ENCODE peak calls at places on chromosomes 4 and X, in ten cellular contexts. T is neural progenitor cell, F is mammary epithelial cell, B is GM23248, H is OCI-LY7, I is Karpas-422, N is PC-3, P is SK-N-SH, L is GM23338, W is fibroblast of lung. K is an unnamed sample.

GRCh38 chrX:47190445-47191269 is 3.0 kb upstream of the UBA1 start:
- DNase-seq in T (peak; percentile 97), F (peak; percentile 88), B (peak; percentile 91), H (peak; percentile 94), I (peak; percentile 96), N (peak; percentile 92), P (peak; percentile 95), L (peak; percentile 93), W (peak; percentile 94), K (peak; percentile 96)

GRCh38 chr4:25031077-25031606 is 396 bp upstream of the LGI2 start:
- DNase-seq in T (peak; percentile 50), F (no peak), B (peak; percentile 46), H (no peak), I (no peak), N (no peak), P (peak; percentile 56), L (peak; percentile 66), W (peak; percentile 10), K (peak; percentile 37)

GRCh38 chr4:14958436-14958835 is 43.8 kb upstream of the CPEB2 start:
- DNase-seq in T (no peak), F (no peak), B (no peak), H (no peak), I (no peak), N (no peak), P (no peak), L (no peak), W (no peak), K (no peak)

GRCh38 chrX:34638116-34638515 is 19.0 kb downstream of the TMEM47 start:
- DNase-seq in T (peak; percentile 51), F (no peak), B (peak; percentile 44), H (peak; percentile 0), I (peak; percentile 72), N (peak; percentile 50), P (peak; percentile 7), L (peak; percentile 51), W (peak; percentile 68), K (peak; percentile 80)

GRCh38 chrX:119895843-119896326 is at the start of gene AKAP14:
- DNase-seq in T (no peak), F (no peak), B (no peak), H (no peak), I (no peak), N (no peak), P (peak; percentile 26), L (peak; percentile 57), W (no peak), K (no peak)

GRCh38 chr4:176883108-176883550 is 90.4 kb upstream of the VEGFC start:
- DNase-seq in T (no peak), F (no peak), B (peak; percentile 15), H (no peak), I (no peak), N (peak; percentile 72), P (no peak), L (no peak), W (peak; percentile 18), K (no peak)

GRCh38 chr4:140686799-140687198 is 69.4 kb downstream of the TBC1D9 start:
- DNase-seq in T (no peak), F (no peak), B (peak; percentile 27), H (no peak), I (no peak), N (no peak), P (no peak), L (no peak), W (no peak), K (no peak)

GRCh38 chr4:152983774-152984411 is 47.8 kb downstream of the FHDC1 start:
- DNase-seq in T (no peak), F (peak; percentile 86), B (peak; percentile 66), H (no peak), I (no peak), N (peak; percentile 77), P (no peak), L (no peak), W (peak; percentile 21), K (no peak)

GRCh38 chr4:48673537-48673936 is 106.5 kb downstream of the FRYL start:
- DNase-seq in T (no peak), F (no peak), B (no peak), H (no peak), I (no peak), N (no peak), P (no peak), L (no peak), W (no peak), K (no peak)
- H3K79me2 ChIP-seq in T (peaks cover 32% of the 10 kb centered on the region), F (peaks cover 38% of the 10 kb centered on the region), B (peaks cover 63% of the 10 kb centered on the region), H (peaks cover 10% of the 10 kb centered on the region), I (peaks cover 65% of the 10 kb centered on the region), N (peaks cover 4% of the 10 kb centered on the region), P (peaks cover 39% of the 10 kb centered on the region), L (peaks cover 13% of the 10 kb centered on the region), W (no peaks in the 10 kb centered on the region), K (peaks cover 37% of the 10 kb centered on the region)

GRCh38 chrX:43720082-43720481 is 64.0 kb downstream of the MAOA start:
- DNase-seq in T (no peak), F (no peak), B (no peak), H (no peak), I (no peak), N (no peak), P (no peak), L (no peak), W (no peak), K (no peak)

GRCh38 chrX:43718081-43718480 is 62.0 kb downstream of the MAOA start:
- DNase-seq in T (no peak), F (no peak), B (no peak), H (no peak), I (no peak), N (peak; percentile 7), P (no peak), L (no peak), W (no peak), K (no peak)

GRCh38 chrX:43717161-43717560 is 61.1 kb downstream of the MAOA start:
- DNase-seq in T (no peak), F (peak; percentile 78), B (no peak), H (no peak), I (no peak), N (peak; percentile 46), P (no peak), L (no peak), W (no peak), K (no peak)

GRCh38 chrX:43718546-43718945 is 62.4 kb downstream of the MAOA start:
- DNase-seq in T (no peak), F (no peak), B (no peak), H (no peak), I (no peak), N (peak; percentile 38), P (no peak), L (no peak), W (no peak), K (no peak)

GRCh38 chrX:43718956-43719355 is 62.9 kb downstream of the MAOA start:
- DNase-seq in T (no peak), F (peak; percentile 67), B (no peak), H (no peak), I (no peak), N (peak; percentile 57), P (no peak), L (no peak), W (no peak), K (no peak)
- H3K79me2 ChIP-seq in T (no peaks in the 10 kb centered on the region), F (no peaks in the 10 kb centered on the region), B (no peaks in the 10 kb centered on the region), H (no peaks in the 10 kb centered on the region), I (no peaks in the 10 kb centered on the region), N (no peaks in the 10 kb centered on the region), P (no peaks in the 10 kb centered on the region), L (no peaks in the 10 kb centered on the region), W (no peaks in the 10 kb centered on the region), K (no peaks in the 10 kb centered on the region)

GRCh38 chr4:108060686-108061321 is 71.1 kb downstream of the HADH start:
- DNase-seq in T (no peak), F (no peak), B (no peak), H (no peak), I (no peak), N (no peak), P (no peak), L (no peak), W (no peak), K (no peak)

GRCh38 chr4:108056418-108056817 is 66.7 kb downstream of the HADH start:
- DNase-seq in T (no peak), F (no peak), B (no peak), H (no peak), I (no peak), N (no peak), P (no peak), L (no peak), W (no peak), K (no peak)

GRCh38 chr4:108058685-108059440 is 69.2 kb downstream of the HADH start:
- DNase-seq in T (peak; percentile 28), F (peak; percentile 78), B (peak; percentile 78), H (no peak), I (no peak), N (peak; percentile 85), P (no peak), L (no peak), W (peak; percentile 24), K (peak; percentile 61)

GRCh38 chr4:108055787-108056186 is 66.1 kb downstream of the HADH start:
- DNase-seq in T (no peak), F (no peak), B (no peak), H (no peak), I (no peak), N (no peak), P (no peak), L (no peak), W (no peak), K (no peak)

DNA sequence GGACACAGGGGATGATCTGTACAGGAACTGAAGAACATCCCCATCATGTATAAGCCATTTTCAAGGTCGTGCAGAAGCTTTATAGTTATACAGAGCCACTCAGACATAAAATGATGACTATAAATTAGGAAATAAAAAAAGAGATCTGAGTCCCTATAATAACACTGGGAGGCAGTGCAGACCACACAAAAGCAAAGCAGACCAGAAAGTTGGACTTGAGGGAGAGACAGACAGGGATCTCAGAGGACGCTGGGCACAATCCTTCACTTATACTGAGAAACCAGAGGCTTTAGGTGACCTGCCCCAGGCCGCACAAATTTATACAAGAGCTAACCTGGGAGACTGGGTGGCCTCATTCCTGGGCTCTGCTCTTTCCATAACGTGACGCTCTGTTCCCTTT is 70.5 kb downstream of the HADH start:
- DNase-seq in T (peak; percentile 32), F (peak; percentile 22), B (peak; percentile 48), H (no peak), I (peak; percentile 55), N (peak; percentile 41), P (peak; percentile 54), L (peak; percentile 64), W (peak; percentile 71), K (peak; percentile 58)
- H3K79me2 ChIP-seq in T (no peaks in the 10 kb centered on the region), F (no peaks in the 10 kb centered on the region), B (no peaks in the 10 kb centered on the region), H (no peaks in the 10 kb centered on the region), I (no peaks in the 10 kb centered on the region), N (no peaks in the 10 kb centered on the region), P (no peaks in the 10 kb centered on the region), L (no peaks in the 10 kb centered on the region), W (no peaks in the 10 kb centered on the region), K (no peaks in the 10 kb centered on the region)

GRCh38 chr4:48175806-48176205 is 41.8 kb upstream of the TXK start:
- DNase-seq in T (no peak), F (peak; percentile 37), B (no peak), H (no peak), I (no peak), N (peak; percentile 59), P (no peak), L (no peak), W (no peak), K (no peak)

GRCh38 chr4:48175328-48175727 is 41.3 kb upstream of the TXK start:
- DNase-seq in T (peak; percentile 24), F (no peak), B (no peak), H (no peak), I (no peak), N (no peak), P (no peak), L (peak; percentile 93), W (no peak), K (no peak)

GRCh38 chr4:48169636-48170035 is 35.6 kb upstream of the TXK start:
- DNase-seq in T (no peak), F (no peak), B (no peak), H (no peak), I (no peak), N (no peak), P (no peak), L (no peak), W (no peak), K (no peak)

GRCh38 chr4:48178931-48179330 is 44.9 kb upstream of the TXK start:
- DNase-seq in T (no peak), F (no peak), B (no peak), H (peak; percentile 49), I (no peak), N (no peak), P (no peak), L (peak; percentile 67), W (no peak), K (no peak)

DNA sequence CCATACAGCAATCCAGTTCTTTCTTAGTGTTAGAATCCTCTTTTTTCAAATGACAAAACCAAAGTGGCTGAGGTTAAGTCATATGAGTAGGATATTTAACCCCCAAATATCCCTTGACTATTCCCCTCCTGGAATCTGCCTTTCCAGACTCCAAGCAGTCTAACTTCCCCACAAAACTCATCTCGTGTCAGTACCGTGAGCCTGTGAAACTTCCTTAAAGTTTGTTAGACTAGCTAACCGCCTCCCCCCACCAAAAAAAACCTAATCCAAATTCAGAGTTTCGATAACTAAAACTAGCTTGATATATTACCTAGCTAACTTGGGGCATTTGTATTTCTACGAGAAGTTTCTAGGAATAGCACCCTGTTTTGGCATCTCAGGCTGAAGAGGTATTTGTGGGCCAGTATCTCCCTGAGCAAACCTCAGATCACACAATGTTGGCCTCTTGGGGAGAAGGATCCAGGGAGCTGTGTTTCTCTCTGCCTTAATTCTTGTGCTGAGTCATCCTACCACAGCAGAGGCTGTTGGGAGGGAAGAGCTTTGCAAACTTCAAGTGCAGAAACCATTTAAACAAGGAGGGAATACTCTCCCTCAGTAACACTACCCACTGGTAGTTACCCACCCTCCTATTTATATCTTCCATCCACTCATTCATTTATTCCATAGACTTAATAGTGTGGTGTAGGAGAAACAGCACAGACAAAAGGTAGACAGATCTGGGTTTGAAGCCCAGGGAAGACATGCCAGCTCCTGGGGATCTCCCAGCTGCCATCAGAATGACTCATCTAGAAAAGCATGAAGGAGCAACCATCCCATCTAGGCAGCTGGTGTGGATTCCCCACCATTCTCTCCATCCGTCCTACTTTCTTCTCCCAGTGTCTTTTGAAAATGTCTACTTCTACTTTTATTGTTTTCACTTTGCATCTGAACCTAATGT is 39.3 kb upstream of the TXK start:
- DNase-seq in T (peak; percentile 2), F (peak; percentile 85), B (peak; percentile 69), H (no peak), I (no peak), N (peak; percentile 52), P (no peak), L (peak; percentile 19), W (peak; percentile 68), K (peak; percentile 35)
- H3K79me2 ChIP-seq in T (no peaks in the 10 kb centered on the region), F (no peaks in the 10 kb centered on the region), B (no peaks in the 10 kb centered on the region), H (no peaks in the 10 kb centered on the region), I (no peaks in the 10 kb centered on the region), N (no peaks in the 10 kb centered on the region), P (no peaks in the 10 kb centered on the region), L (no peaks in the 10 kb centered on the region), W (no peaks in the 10 kb centered on the region), K (no peaks in the 10 kb centered on the region)